ENCODE peak calls at places on chromosomes 6 and 20, in four cellular contexts. I is colonic mucosa; X is activated effector memory CD4-positive, alpha-beta T cell treated with anti-CD3 and anti-CD28 coated beads, Interleukin-2, amount 50 U/mL, for 16 hours; L is nephron progenitor cell. F is an unnamed sample.

GRCh38 chr6:117303323-117303722 is 38.0 kb downstream of the VGLL2 start:
- DNase-seq in I (no peak), X (no peak), L (no peak), F (no peak)

GRCh38 chr6:47672816-47673215 is 25.6 kb upstream of the ADGRF4 start:
- DNase-seq in I (no peak), X (no peak), L (no peak), F (no peak)

GRCh38 chr20:32777177-32777956 is 15.2 kb downstream of the DNMT3B start:
- DNase-seq in I (no peak), X (no peak), L (no peak), F (no peak)

GRCh38 chr6:43621836-43622180 is 7.3 kb downstream of the GTPBP2 start:
- DNase-seq in I (no peak), X (no peak), L (no peak), F (no peak)

GRCh38 chr20:58130156-58130555 is 98.3 kb downstream of the ANKRD60 start:
- DNase-seq in I (no peak), X (no peak), L (no peak), F (no peak)

GRCh38 chr6:16982827-16983226 is 119.0 kb upstream of the STMND1 start:
- DNase-seq in I (no peak), X (no peak), L (no peak), F (peak)

GRCh38 chr6:133549252-133549925 is 308.2 kb downstream of the EYA4 start:
- DNase-seq in I (no peak), X (no peak), L (peak), F (no peak)

GRCh38 chr6:36838896-36839818 is at the start of gene CPNE5:
- DNase-seq in I (no peak), X (no peak), L (peak), F (no peak)

GRCh38 chr6:38262609-38263008 is 377.1 kb downstream of the BTBD9 start:
- DNase-seq in I (no peak), X (no peak), L (no peak), F (peak)

GRCh38 chr6:44454198-44454597 is 66.7 kb downstream of the CDC5L start:
- DNase-seq in I (no peak), X (no peak), L (no peak), F (no peak)

GRCh38 chr20:60930023-60930790 is 321.9 kb upstream of the CDH4 start:
- DNase-seq in I (no peak), X (no peak), L (no peak), F (no peak)

GRCh38 chr6:13522639-13523038 is 35.2 kb upstream of the GFOD1 start:
- DNase-seq in I (no peak), X (no peak), L (no peak), F (peak)

GRCh38 chr6:32973934-32974333 is 5.5 kb downstream of the BRD2 start:
- DNase-seq in I (peak), X (no peak), L (no peak), F (peak)

GRCh38 chr20:54076259-54076658 is 5.9 kb upstream of the BCAS1 start:
- DNase-seq in I (no peak), X (no peak), L (no peak), F (no peak)

GRCh38 chr6:137805622-137806021 is 61.4 kb upstream of the TNFAIP3 start:
- DNase-seq in I (no peak), X (no peak), L (no peak), F (no peak)

GRCh38 chr6:1424306-1424927 is 35.0 kb downstream of the FOXF2 start:
- DNase-seq in I (peak), X (peak), L (peak), F (peak)

GRCh38 chr20:14861028-14861699 is 523.8 kb upstream of the FLRT3 start:
- DNase-seq in I (no peak), X (no peak), L (no peak), F (no peak)

GRCh38 chr6:53300656-53301551 is 47.8 kb downstream of the ELOVL5 start:
- DNase-seq in I (no peak), X (peak), L (no peak), F (no peak)

GRCh38 chr20:22925613-22925983 is 109.5 kb upstream of the SSTR4 start:
- DNase-seq in I (no peak), X (no peak), L (no peak), F (no peak)

F was measured in foreskin fibroblast.